ENCODE peak calls at places on chromosomes 3 and 15, in seven cellular contexts. K is GM12865, T is WTC11, W is cardiac fibroblast, O is mesothelial cell of epicardium, N is thyroid gland, S is H9. F is an unnamed sample.

GRCh38 chr15:84590406-84590805 is 10.4 kb upstream of the ZSCAN2 start:
- DNase-seq in K (no peak), S (no peak), N (no peak), T (no peak), W (no peak), O (no peak), F (no peak)

GRCh38 chr15:52159645-52160044 is 31.5 kb downstream of the GNB5 start:
- DNase-seq in W (no peak), O (no peak), N (no peak), K (no peak), S (no peak), T (no peak), F (no peak)

GRCh38 chr15:100703032-100703578 is 100.7 kb downstream of the ASB7 start:
- DNase-seq in T (no peak), N (no peak), S (no peak), W (peak; percentile 96), K (peak; percentile 91), O (no peak), F (no peak)

GRCh38 chr3:139577899-139578298 is 38.4 kb upstream of the RBP1 start:
- DNase-seq in W (no peak), O (no peak), N (no peak), K (no peak), S (peak; percentile 57), T (no peak), F (no peak)

GRCh38 chr15:41487802-41488201 is 5.9 kb upstream of the ITPKA start:
- DNase-seq in S (no peak), K (no peak), T (no peak), O (no peak), N (no peak), W (no peak), F (no peak)

GRCh38 chr3:196942915-196943277 is 568 bp upstream of the NCBP2 start:
- DNase-seq in T (no peak), K (peak; percentile 52), N (peak; percentile 13), S (no peak), O (peak; percentile 47), W (peak; percentile 21), F (no peak)

GRCh38 chr3:154779571-154779970 is 300.5 kb upstream of the MME start:
- DNase-seq in W (peak; percentile 61), O (no peak), N (no peak), K (no peak), T (no peak), S (no peak), F (no peak)

GRCh38 chr3:20125912-20126311 is 60.1 kb downstream of the SGO1 start:
- DNase-seq in T (no peak), W (no peak), K (peak; percentile 80), S (no peak), N (no peak), O (no peak), F (no peak)

GRCh38 chr15:69081310-69082004 is 67.0 kb downstream of the NOX5 start:
- DNase-seq in S (peak; percentile 50), T (peak; percentile 29), K (no peak), W (peak; percentile 49), N (peak; percentile 15), O (no peak), F (no peak)

GRCh38 chr3:193465992-193466618 is 87.6 kb upstream of the ATP13A5 start:
- DNase-seq in O (no peak), S (no peak), T (no peak), K (no peak), W (no peak), N (no peak), F (no peak)

GRCh38 chr3:127172211-127172610 is 20.7 kb upstream of the PRR23E start:
- DNase-seq in N (no peak), K (no peak), T (no peak), S (peak; percentile 20), O (peak; percentile 30), W (no peak), F (no peak)

GRCh38 chr3:175316799-175317198 is 457.7 kb downstream of the NAALADL2 start:
- DNase-seq in K (no peak), W (no peak), T (no peak), O (no peak), S (no peak), N (no peak), F (no peak)

GRCh38 chr3:18351823-18352744 is 73.1 kb downstream of the SATB1 start:
- DNase-seq in N (no peak), K (no peak), W (no peak), S (no peak), T (no peak), O (no peak), F (no peak)

GRCh38 chr3:107543666-107544065 is 20.9 kb downstream of the BBX start:
- DNase-seq in K (peak; percentile 16), W (peak; percentile 29), N (no peak), T (no peak), O (no peak), S (no peak), F (no peak)

GRCh38 chr3:180466401-180467005 is 135.5 kb upstream of the TTC14 start:
- DNase-seq in T (no peak), S (no peak), K (no peak), N (no peak), W (peak; percentile 40), O (no peak), F (no peak)

GRCh38 chr15:25989327-25989726 is 126.2 kb upstream of the ATP10A start:
- DNase-seq in O (no peak), T (peak; percentile 78), S (peak; percentile 49), N (no peak), K (no peak), W (no peak), F (peak; percentile 11)

GRCh38 chr15:85527907-85528306 is 147.5 kb downstream of the AKAP13 start:
- DNase-seq in K (no peak), W (peak; percentile 93), N (no peak), S (no peak), T (no peak), O (no peak), F (no peak)

GRCh38 chr15:32651229-32651837 is 9.8 kb downstream of the SCG5 start:
- DNase-seq in S (peak; percentile 82), T (peak; percentile 70), O (no peak), W (peak; percentile 82), N (peak; percentile 44), K (peak; percentile 72), F (no peak)

GRCh38 chr3:179840985-179841384 is 188.1 kb downstream of the USP13 start:
- DNase-seq in O (peak; percentile 44), T (no peak), W (peak; percentile 65), K (no peak), S (no peak), N (peak; percentile 9), F (no peak)

GRCh38 chr3:67648701-67649100 is 5.7 kb downstream of the SUCLG2 start:
- DNase-seq in K (no peak), T (no peak), N (no peak), O (no peak), S (no peak), W (peak; percentile 12), F (no peak)

GRCh38 chr15:40441012-40441735 is 421 bp downstream of the BAHD1 start:
- DNase-seq in K (no peak), W (no peak), N (no peak), O (peak; percentile 75), S (no peak), T (peak; percentile 75), F (peak; percentile 58)

GRCh38 chr3:156615592-156616173 is 58.7 kb upstream of the TIPARP start:
- DNase-seq in T (no peak), W (peak; percentile 94), N (peak; percentile 81), K (no peak), S (no peak), O (no peak), F (no peak)

GRCh38 chr15:63155486-63155885 is 1.8 kb downstream of the RPS27L start:
- DNase-seq in N (no peak), O (no peak), K (no peak), W (no peak), T (no peak), S (no peak), F (no peak)

GRCh38 chr15:63156708-63157065 is 590 bp downstream of the RPS27L start:
- DNase-seq in O (no peak), S (no peak), W (peak; percentile 58), N (peak; percentile 62), T (no peak), K (peak; percentile 58), F (no peak)

GRCh38 chr15:63156086-63156707 is 1.1 kb downstream of the RPS27L start:
- DNase-seq in N (no peak), T (no peak), W (peak; percentile 38), S (no peak), O (no peak), K (peak; percentile 38), F (no peak)

GRCh38 chr15:63157066-63157890 is at the start of gene RPS27L:
- DNase-seq in S (peak; percentile 95), W (peak; percentile 94), O (peak; percentile 89), K (peak; percentile 96), T (peak; percentile 94), N (peak; percentile 94), F (peak; percentile 74)

DNA sequence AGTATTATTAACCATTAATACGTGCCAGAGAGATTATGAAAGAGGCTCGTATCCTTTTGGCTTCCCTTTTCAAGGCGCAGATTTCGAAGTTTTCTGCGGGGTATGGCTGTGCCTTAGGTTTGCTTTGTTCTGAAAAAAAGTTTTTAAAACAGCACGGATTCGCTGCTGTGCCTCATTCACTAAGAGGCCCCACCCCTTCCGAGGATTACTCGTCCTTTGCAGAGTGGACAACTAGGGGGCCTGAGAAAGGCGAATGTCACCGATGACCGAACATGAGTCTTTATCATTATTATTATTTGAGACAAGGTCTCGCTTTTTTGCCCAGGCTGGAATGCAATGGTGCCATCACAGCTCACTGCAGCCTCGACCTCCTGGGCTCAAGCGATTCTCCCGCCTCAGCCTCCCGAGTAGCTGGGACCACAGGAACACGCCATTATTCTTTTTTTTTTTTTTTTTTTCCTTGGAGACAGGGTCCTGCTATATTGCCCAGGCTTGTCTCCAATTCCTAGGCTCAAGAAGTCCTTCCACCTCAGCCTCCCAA is 684 bp upstream of the RPS27L start:
- DNase-seq in T (no peak), K (peak; percentile 69), W (peak; percentile 86), O (peak; percentile 43), N (peak; percentile 65), S (peak; percentile 54), F (peak; percentile 30)
- TF ChIP-seq CTCF in T (no peak), K (no peak), W (peak; percentile 28), O (no peak), N (no peak), S (no peak), F (peak; percentile 30)

DNA sequence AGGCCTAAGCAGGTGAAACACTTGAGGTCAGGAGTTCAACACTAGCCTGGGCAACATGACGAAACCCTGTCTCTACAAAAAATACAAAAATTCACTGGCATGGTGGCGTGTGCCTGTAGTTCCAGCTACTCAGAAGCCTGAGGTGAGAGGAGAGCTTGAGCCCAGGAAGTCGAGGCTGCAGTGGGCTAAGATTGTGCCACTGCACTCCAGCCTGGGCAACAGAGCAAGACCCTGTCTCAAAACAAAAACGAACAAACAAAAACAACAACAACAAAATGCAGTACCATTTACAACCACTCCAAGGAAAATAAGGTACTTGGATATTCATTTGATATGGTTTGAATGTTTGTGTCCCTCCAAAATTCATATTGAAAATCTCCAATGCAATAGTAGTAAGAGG is 15.6 kb upstream of the TRANK1 start:
- DNase-seq in T (no peak), N (no peak), W (no peak), K (no peak), O (no peak), S (no peak), F (no peak)
- TF ChIP-seq CTCF in T (no peak), N (no peak), W (no peak), K (no peak), O (peak; percentile 56), S (no peak), F (no peak)

GRCh38 chr3:14175383-14176037 is 2.9 kb downstream of the XPC start:
- DNase-seq in T (no peak), K (peak; percentile 66), W (peak; percentile 21), S (no peak), O (no peak), N (no peak), F (no peak)
- TF ChIP-seq CTCF in T (no peak), K (no peak), W (no peak), S (no peak), O (no peak), N (no peak), F (no peak)

GRCh38 chr15:75508741-75509532 is 57.4 kb upstream of the SIN3A start:
- DNase-seq in W (peak; percentile 71), O (no peak), T (no peak), K (peak; percentile 35), N (no peak), S (no peak), F (no peak)
- TF ChIP-seq CTCF in W (peak; percentile 67), O (peak; percentile 20), T (no peak), K (peak; percentile 48), N (peak; percentile 42), S (peak; percentile 65), F (peak; percentile 56)

F was measured in progenitor cell of endocrine pancreas.